ENCODE peak calls at places on chromosomes 2 and 18, in five cellular contexts. K, G, B, M and F are unnamed samples.

GRCh38 chr2:66874411-66874810 is 439.5 kb downstream of the MEIS1 start:
- DNase-seq in G (no peak), B (no peak), M (peak; percentile 75), K (no peak), F (no peak)

GRCh38 chr2:202529389-202529788 is 105.4 kb upstream of the FAM117B start:
- DNase-seq in K (no peak), G (no peak), B (no peak), M (peak; percentile 46), F (no peak)

GRCh38 chr2:37376421-37377186 is 32.2 kb downstream of the QPCT start:
- DNase-seq in M (peak; percentile 86), B (no peak), G (no peak), K (peak; percentile 36), F (no peak)

GRCh38 chr18:10851824-10852225 is 297.5 kb downstream of the PIEZO2 start:
- DNase-seq in M (peak; percentile 87), G (no peak), B (no peak), K (no peak), F (no peak)

GRCh38 chr2:173101687-173102086 is 26.0 kb downstream of the MAP3K20 start:
- DNase-seq in K (no peak), B (no peak), M (peak; percentile 72), G (no peak), F (no peak)

GRCh38 chr2:53036196-53036595 is 731.4 kb upstream of the CHAC2 start:
- DNase-seq in G (no peak), B (no peak), M (peak; percentile 49), K (no peak), F (no peak)

GRCh38 chr18:79461627-79462026 is 65.9 kb downstream of the NFATC1 start:
- DNase-seq in M (no peak), K (no peak), G (no peak), B (no peak), F (no peak)

GRCh38 chr2:85988210-85988913 is 99.6 kb upstream of the ST3GAL5 start:
- DNase-seq in B (no peak), K (no peak), M (peak; percentile 40), G (peak; percentile 27), F (peak; percentile 58)

GRCh38 chr2:192117705-192118104 is 77.0 kb downstream of the TMEFF2 start:
- DNase-seq in B (no peak), M (no peak), G (no peak), K (no peak), F (no peak)

GRCh38 chr2:24009680-24010476 is at the start of gene MFSD2B:
- DNase-seq in K (no peak), B (no peak), G (no peak), M (peak; percentile 26), F (no peak)

GRCh38 chr2:1633092-1633721 is 111.1 kb downstream of the PXDN start:
- DNase-seq in B (no peak), M (no peak), K (no peak), G (no peak), F (no peak)
- H3K36me3 ChIP-seq in B (peaks cover 20% of the 10 kb centered on the region), M (peaks cover 84% of the 10 kb centered on the region), K (peaks cover 21% of the 10 kb centered on the region), G (peaks cover 3% of the 10 kb centered on the region), F (no peaks in the 10 kb centered on the region)

GRCh38 chr2:75556679-75557366 is 3.9 kb downstream of the EVA1A start:
- DNase-seq in M (no peak), K (no peak), B (no peak), G (peak; percentile 28), F (no peak)
- H3K4me3 ChIP-seq in M (no peak overlapping the region), K (no peak overlapping the region), B (no peak overlapping the region), G (no peak overlapping the region), F (no peak overlapping the region)

DNA sequence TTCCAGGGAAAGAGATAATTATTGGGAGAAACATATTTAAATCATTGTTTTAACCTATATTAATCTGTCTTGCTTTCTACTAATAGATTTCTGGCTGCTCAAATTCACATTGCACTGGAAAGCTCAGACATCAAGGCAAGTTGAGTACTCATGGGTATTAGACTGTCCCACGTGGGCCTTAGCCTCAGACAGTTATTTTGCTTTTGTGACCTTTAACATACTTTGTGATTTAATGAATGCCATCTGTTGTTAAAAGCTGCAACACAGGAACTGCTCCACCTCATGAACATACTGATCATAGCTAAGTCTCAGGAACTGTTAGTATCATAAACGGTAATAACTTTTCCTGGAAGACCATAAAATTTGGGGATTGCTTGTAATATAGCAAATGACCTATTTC is 2.7 kb upstream of the LCT start:
- DNase-seq in K (no peak), M (peak; percentile 92), B (no peak), G (no peak), F (no peak)
- H3K36me3 ChIP-seq in K (no peaks in the 10 kb centered on the region), M (no peaks in the 10 kb centered on the region), B (peaks cover 14% of the 10 kb centered on the region), G (no peaks in the 10 kb centered on the region), F (no peaks in the 10 kb centered on the region)

GRCh38 chr18:45690975-45691815 is 32.8 kb upstream of the SLC14A1 start:
- DNase-seq in B (peak; percentile 79), M (peak; percentile 92), K (peak; percentile 72), G (peak; percentile 79), F (peak; percentile 77)
- H3K4me3 ChIP-seq in B (no peak overlapping the region), M (no peak overlapping the region), K (no peak overlapping the region), G (no peak overlapping the region), F (no peak overlapping the region)

DNA sequence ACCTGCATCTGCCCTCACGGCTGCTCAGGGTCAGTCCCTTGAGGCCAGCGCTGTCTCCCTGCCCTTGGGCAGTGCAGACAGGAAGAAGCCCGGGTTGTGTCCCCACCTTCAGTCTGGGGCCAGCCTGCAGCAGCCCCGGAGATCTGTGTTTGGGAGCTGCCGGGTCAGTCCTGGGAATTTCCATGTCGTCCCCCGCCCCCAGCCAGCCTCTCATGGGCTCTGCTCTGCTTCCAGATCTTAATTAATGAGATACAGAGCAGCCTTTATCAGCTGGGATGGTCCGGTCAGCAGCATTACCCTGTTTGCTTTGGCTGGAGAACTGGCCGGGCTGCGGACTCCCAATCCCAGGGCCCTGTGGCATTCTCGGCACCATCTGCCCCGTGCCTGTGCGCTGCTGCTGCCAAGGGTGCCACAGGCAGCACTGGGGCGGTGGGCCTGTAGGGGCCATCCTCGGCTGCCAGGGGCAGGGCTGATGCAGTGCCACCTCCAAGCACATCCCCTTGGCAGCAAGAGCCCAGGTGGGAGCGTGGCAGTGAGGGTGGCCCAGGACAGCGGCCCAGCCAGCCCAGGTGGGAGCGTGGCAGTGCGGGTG is 2.4 kb downstream of the BOK start:
- DNase-seq in G (no peak), K (no peak), M (peak; percentile 31), B (peak; percentile 59), F (peak; percentile 82)
- H3K36me3 ChIP-seq in G (no peaks in the 10 kb centered on the region), K (no peaks in the 10 kb centered on the region), M (peaks cover 15% of the 10 kb centered on the region), B (peaks cover 4% of the 10 kb centered on the region), F (peaks cover 2% of the 10 kb centered on the region)

GRCh38 chr2:235044501-235045271 is 92.9 kb downstream of the SH3BP4 start:
- DNase-seq in B (no peak), K (no peak), M (no peak), G (no peak), F (no peak)
- H3K4me3 ChIP-seq in B (no peak overlapping the region), K (no peak overlapping the region), M (no peak overlapping the region), G (no peak overlapping the region), F (no peak overlapping the region)

GRCh38 chr2:130345611-130346010 is 2.9 kb downstream of the IMP4 start:
- DNase-seq in G (no peak), K (no peak), M (no peak), B (no peak), F (no peak)
- H3K36me3 ChIP-seq in G (peaks cover 22% of the 10 kb centered on the region), K (peaks cover 45% of the 10 kb centered on the region), M (peaks cover 43% of the 10 kb centered on the region), B (peaks cover 51% of the 10 kb centered on the region), F (peaks cover 33% of the 10 kb centered on the region)